ENCODE peak calls at places on chromosomes 13 and 19, in six cellular contexts. One of them, this sample, is unnamed.

GRCh38 chr13:109871018-109871370 is 84.6 kb upstream of the IRS2 start:
- DNase-seq in GM23248: peak
- DNase-seq in GM10248: no peak
- DNase-seq in Caki2: no peak
- DNase-seq in psoas muscle: no peak
- DNase-seq in chondrocyte: no peak
- DNase-seq in this sample: no peak

GRCh38 chr13:98853791-98854191 is 101.3 kb upstream of the SLC15A1 start:
- DNase-seq in chondrocyte: no peak
- DNase-seq in GM10248: peak
- DNase-seq in GM23248: peak
- DNase-seq in Caki2: no peak
- DNase-seq in psoas muscle: no peak
- DNase-seq in this sample: peak

GRCh38 chr19:39021063-39021462 is 11.3 kb downstream of the FBXO27 start:
- DNase-seq in Caki2: no peak
- DNase-seq in chondrocyte: no peak
- DNase-seq in psoas muscle: no peak
- DNase-seq in GM10248: peak
- DNase-seq in GM23248: no peak
- DNase-seq in this sample: peak

GRCh38 chr19:38384209-38385027 is 3.4 kb downstream of the GGN start:
- DNase-seq in psoas muscle: no peak
- DNase-seq in GM10248: no peak
- DNase-seq in chondrocyte: no peak
- DNase-seq in Caki2: no peak
- DNase-seq in GM23248: peak
- DNase-seq in this sample: no peak

GRCh38 chr13:113545455-113545930 is 39.1 kb upstream of the TFDP1 start:
- DNase-seq in Caki2: no peak
- DNase-seq in chondrocyte: peak
- DNase-seq in GM23248: peak
- DNase-seq in psoas muscle: no peak
- DNase-seq in GM10248: no peak
- DNase-seq in this sample: no peak

GRCh38 chr19:40612831-40613668 is 11.9 kb downstream of the LTBP4 start:
- DNase-seq in GM23248: peak
- DNase-seq in psoas muscle: no peak
- DNase-seq in GM10248: peak
- DNase-seq in chondrocyte: peak
- DNase-seq in Caki2: no peak
- DNase-seq in this sample: peak

GRCh38 chr13:40480012-40480914 is 186.2 kb downstream of the FOXO1 start:
- DNase-seq in chondrocyte: no peak
- DNase-seq in GM10248: no peak
- DNase-seq in psoas muscle: no peak
- DNase-seq in GM23248: no peak
- DNase-seq in Caki2: no peak
- DNase-seq in this sample: no peak

GRCh38 chr19:50377051-50377441 is 789 bp downstream of the NR1H2 start:
- DNase-seq in Caki2: peak
- DNase-seq in chondrocyte: no peak
- DNase-seq in psoas muscle: peak
- DNase-seq in GM10248: no peak
- DNase-seq in GM23248: peak
- DNase-seq in this sample: peak

GRCh38 chr13:98478134-98479129 is 98.5 kb downstream of the STK24 start:
- DNase-seq in chondrocyte: no peak
- DNase-seq in Caki2: peak
- DNase-seq in GM10248: peak
- DNase-seq in psoas muscle: no peak
- DNase-seq in GM23248: peak
- DNase-seq in this sample: no peak

GRCh38 chr19:50794778-50795664 is 4.8 kb downstream of the ACP4 start:
- DNase-seq in psoas muscle: no peak
- DNase-seq in GM23248: peak
- DNase-seq in GM10248: no peak
- DNase-seq in Caki2: no peak
- DNase-seq in chondrocyte: no peak
- DNase-seq in this sample: peak

GRCh38 chr19:39212377-39212742 is 8.3 kb upstream of the SYCN start:
- DNase-seq in Caki2: no peak
- DNase-seq in psoas muscle: no peak
- DNase-seq in GM10248: no peak
- DNase-seq in chondrocyte: no peak
- DNase-seq in GM23248: peak
- DNase-seq in this sample: peak

GRCh38 chr19:16106121-16106520 is 5.6 kb upstream of the RAB8A start:
- DNase-seq in Caki2: peak
- DNase-seq in GM10248: no peak
- DNase-seq in chondrocyte: no peak
- DNase-seq in psoas muscle: no peak
- DNase-seq in GM23248: peak
- DNase-seq in this sample: peak

GRCh38 chr13:31150315-31150985 is 11.3 kb downstream of the HSPH1 start:
- DNase-seq in psoas muscle: no peak
- DNase-seq in Caki2: no peak
- DNase-seq in chondrocyte: no peak
- DNase-seq in GM23248: no peak
- DNase-seq in GM10248: no peak
- DNase-seq in this sample: no peak

GRCh38 chr13:78182813-78183212 is 264.2 kb upstream of the EDNRB start:
- DNase-seq in Caki2: no peak
- DNase-seq in chondrocyte: no peak
- DNase-seq in psoas muscle: no peak
- DNase-seq in GM10248: no peak
- DNase-seq in GM23248: peak
- DNase-seq in this sample: no peak

GRCh38 chr19:17686592-17687042 is 1.5 kb downstream of the UNC13A start:
- DNase-seq in chondrocyte: no peak
- DNase-seq in GM23248: peak
- DNase-seq in Caki2: no peak
- DNase-seq in psoas muscle: peak
- DNase-seq in GM10248: no peak
- DNase-seq in this sample: peak

GRCh38 chr19:1904385-1905070 is 671 bp upstream of the ADAT3 start:
- DNase-seq in GM10248: peak
- DNase-seq in chondrocyte: no peak
- DNase-seq in Caki2: no peak
- DNase-seq in psoas muscle: no peak
- DNase-seq in GM23248: peak
- DNase-seq in this sample: peak

GRCh38 chr13:95245072-95245471 is 56.2 kb downstream of the ABCC4 start:
- DNase-seq in Caki2: no peak
- DNase-seq in psoas muscle: no peak
- DNase-seq in chondrocyte: no peak
- DNase-seq in GM23248: no peak
- DNase-seq in GM10248: no peak
- DNase-seq in this sample: no peak

GRCh38 chr13:20512042-20512683 is 13.5 kb downstream of the CRYL1 start:
- DNase-seq in psoas muscle: no peak
- DNase-seq in GM23248: no peak
- DNase-seq in chondrocyte: no peak
- DNase-seq in Caki2: no peak
- DNase-seq in GM10248: no peak
- DNase-seq in this sample: no peak

GRCh38 chr19:2446390-2446789 is 10.4 kb downstream of the LMNB2 start:
- DNase-seq in GM23248: no peak
- DNase-seq in Caki2: no peak
- DNase-seq in psoas muscle: peak
- DNase-seq in chondrocyte: no peak
- DNase-seq in GM10248: peak
- DNase-seq in this sample: peak

GRCh38 chr13:94696171-94696570 is 16.2 kb downstream of the SOX21 start:
- DNase-seq in psoas muscle: no peak
- DNase-seq in GM10248: no peak
- DNase-seq in chondrocyte: no peak
- DNase-seq in GM23248: no peak
- DNase-seq in Caki2: peak
- DNase-seq in this sample: no peak

GRCh38 chr19:17511724-17512573 is 500 bp downstream of the PGLS start:
- DNase-seq in Caki2: peak
- DNase-seq in GM10248: peak
- DNase-seq in psoas muscle: peak
- DNase-seq in chondrocyte: peak
- DNase-seq in GM23248: peak
- DNase-seq in this sample: peak

GRCh38 chr19:42206871-42207755 is 10.4 kb downstream of the DEDD2 start:
- DNase-seq in chondrocyte: no peak
- DNase-seq in psoas muscle: no peak
- DNase-seq in GM10248: no peak
- DNase-seq in Caki2: no peak
- DNase-seq in GM23248: peak
- DNase-seq in this sample: no peak

GRCh38 chr19:10891360-10892108 is 20.2 kb downstream of the CARM1 start:
- DNase-seq in GM23248: no peak
- DNase-seq in psoas muscle: no peak
- DNase-seq in GM10248: no peak
- DNase-seq in Caki2: no peak
- DNase-seq in chondrocyte: no peak
- DNase-seq in this sample: no peak

GRCh38 chr13:26062853-26063444 is 11.1 kb upstream of the SHISA2 start:
- DNase-seq in GM10248: peak
- DNase-seq in psoas muscle: no peak
- DNase-seq in GM23248: peak
- DNase-seq in chondrocyte: no peak
- DNase-seq in Caki2: peak
- DNase-seq in this sample: peak

GRCh38 chr19:19192910-19193423 is 909 bp downstream of the RFXANK start:
- DNase-seq in psoas muscle: no peak
- DNase-seq in chondrocyte: no peak
- DNase-seq in GM10248: peak
- DNase-seq in Caki2: peak
- DNase-seq in GM23248: peak
- DNase-seq in this sample: no peak

GRCh38 chr19:27964165-27964564 is 1248.8 kb downstream of the UQCRFS1 start:
- DNase-seq in psoas muscle: no peak
- DNase-seq in GM23248: peak
- DNase-seq in Caki2: no peak
- DNase-seq in GM10248: no peak
- DNase-seq in chondrocyte: no peak
- DNase-seq in this sample: no peak

GRCh38 chr13:77055158-77055557 is 28.2 kb upstream of the FBXL3 start:
- DNase-seq in chondrocyte: no peak
- DNase-seq in GM23248: no peak
- DNase-seq in psoas muscle: no peak
- DNase-seq in GM10248: no peak
- DNase-seq in Caki2: no peak
- DNase-seq in this sample: no peak

GRCh38 chr19:55473613-55474012 is 2.8 kb upstream of the ZNF628 start:
- DNase-seq in GM10248: no peak
- DNase-seq in Caki2: peak
- DNase-seq in GM23248: peak
- DNase-seq in chondrocyte: no peak
- DNase-seq in psoas muscle: no peak
- DNase-seq in this sample: no peak

GRCh38 chr19:55178781-55179569 is 1.1 kb downstream of the SYT5 start:
- DNase-seq in GM23248: peak
- DNase-seq in GM10248: peak
- DNase-seq in chondrocyte: no peak
- DNase-seq in psoas muscle: peak
- DNase-seq in Caki2: no peak
- DNase-seq in this sample: peak

GRCh38 chr13:49098198-49098597 is 121.9 kb upstream of the MLNR start:
- DNase-seq in GM23248: peak
- DNase-seq in psoas muscle: no peak
- DNase-seq in GM10248: no peak
- DNase-seq in Caki2: peak
- DNase-seq in chondrocyte: no peak
- DNase-seq in this sample: no peak